ENCODE peak calls at places on chromosomes 4 and X, in four cellular contexts. G, J, S and A are unnamed samples.

GRCh38 chr4:186485621-186486062 is 69.7 kb downstream of the MTNR1A start:
- DNase-seq in J (no peak), S (peak; percentile 66), G (no peak), A (no peak)

GRCh38 chr4:165410214-165410613 is 31.4 kb downstream of the CPE start:
- DNase-seq in G (no peak), J (no peak), S (no peak), A (no peak)

GRCh38 chr4:41204400-41204978 is 9.9 kb downstream of the APBB2 start:
- DNase-seq in G (peak; percentile 47), J (peak; percentile 52), S (no peak), A (no peak)

GRCh38 chr4:13891544-13891939 is 264.0 kb upstream of the BOD1L1 start:
- DNase-seq in S (no peak), J (no peak), G (no peak), A (no peak)

GRCh38 chr4:145732895-145733880 is 53.2 kb downstream of the C4orf51 start:
- DNase-seq in J (peak; percentile 96), S (peak; percentile 98), G (peak; percentile 97), A (peak; percentile 78)

GRCh38 chr4:26235500-26235899 is 85.3 kb upstream of the RBPJ start:
- DNase-seq in G (peak; percentile 28), J (peak; percentile 33), S (peak; percentile 82), A (no peak)

GRCh38 chrX:152847281-152847680 is 16.4 kb downstream of the NSDHL start:
- DNase-seq in J (no peak), G (no peak), S (no peak), A (no peak)

GRCh38 chrX:108165349-108166111 is 74.0 kb downstream of the ATG4A start:
- DNase-seq in J (peak; percentile 32), G (no peak), S (no peak), A (no peak)

GRCh38 chr4:3355266-3355748 is 62.5 kb downstream of the RGS12 start:
- DNase-seq in S (no peak), J (no peak), G (no peak), A (no peak)

GRCh38 chrX:51804741-51805140 is 61.5 kb downstream of the GSPT2 start:
- DNase-seq in G (no peak), J (no peak), S (no peak), A (no peak)

GRCh38 chr4:147933316-147933715 is 201.4 kb downstream of the ARHGAP10 start:
- DNase-seq in G (no peak), S (no peak), J (no peak), A (no peak)

GRCh38 chrX:39133971-39134370 is 332.7 kb downstream of the MID1IP1 start:
- DNase-seq in S (no peak), G (no peak), J (peak; percentile 26), A (no peak)

GRCh38 chr4:91427171-91427570 is 876.6 kb upstream of the GRID2 start:
- DNase-seq in G (no peak), J (no peak), S (no peak), A (no peak)

GRCh38 chrX:84339507-84340364 is 151.7 kb upstream of the RPS6KA6 start:
- DNase-seq in J (no peak), G (no peak), S (no peak), A (no peak)

GRCh38 chrX:103792916-103793540 is 16.4 kb downstream of the PLP1 start:
- DNase-seq in S (no peak), G (no peak), J (no peak), A (no peak)

GRCh38 chr4:38387819-38388218 is 276.2 kb upstream of the KLF3 start:
- DNase-seq in J (no peak), S (no peak), G (no peak), A (no peak)

GRCh38 chr4:135050086-135050717 is 848.6 kb upstream of the PABPC4L start:
- DNase-seq in G (no peak), S (no peak), J (no peak), A (no peak)

GRCh38 chr4:169070071-169070894 is 60.2 kb upstream of the CBR4 start:
- DNase-seq in G (peak; percentile 67), S (peak; percentile 78), J (peak; percentile 72), A (no peak)

GRCh38 chrX:63764946-63765345 is 20.1 kb downstream of the ARHGEF9 start:
- DNase-seq in J (no peak), G (no peak), S (no peak), A (no peak)

GRCh38 chrX:11257290-11257689 is 35.9 kb upstream of the AMELX start:
- DNase-seq in S (no peak), J (no peak), G (no peak), A (no peak)

DNA sequence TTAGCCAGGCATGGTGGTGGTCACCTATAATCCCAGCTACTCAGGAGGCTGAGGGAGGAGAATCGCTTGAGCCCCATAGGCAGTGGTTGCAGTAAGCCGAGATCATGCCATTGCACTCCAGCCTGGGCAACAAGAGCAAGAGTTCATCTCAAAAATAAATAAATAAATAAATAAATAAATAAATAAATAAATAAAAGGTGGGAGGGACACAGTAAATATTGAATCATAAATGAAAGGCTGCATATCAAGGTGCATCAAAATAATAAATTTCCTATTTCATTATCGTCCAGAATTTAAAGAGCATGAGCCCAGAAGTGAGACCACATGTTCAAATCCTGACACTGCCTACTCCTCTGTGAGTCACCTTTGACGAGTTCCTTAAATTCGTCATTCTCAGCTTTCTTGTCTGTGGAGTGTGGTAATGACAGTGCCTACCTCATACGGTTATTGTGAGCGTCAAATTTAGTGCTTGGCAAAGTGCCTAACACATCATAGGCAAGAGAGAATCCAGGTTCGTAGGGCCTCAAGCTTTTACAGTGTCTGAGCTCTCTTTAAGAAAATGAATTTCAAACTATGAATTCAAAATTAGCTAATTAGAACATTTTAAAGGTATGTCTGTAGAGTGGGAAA is 49.9 kb downstream of the IL15 start:
- DNase-seq in J (no peak), S (no peak), G (no peak), A (no peak)
- H3K27ac ChIP-seq in J (no peak overlapping the region), S (no peak overlapping the region), G (no peak overlapping the region), A (no peak overlapping the region)

GRCh38 chrX:132481449-132481848 is 7.4 kb downstream of the MBNL3 start:
- DNase-seq in G (no peak), J (no peak), S (no peak), A (no peak)

GRCh38 chrX:132480581-132481203 is 8.1 kb downstream of the MBNL3 start:
- DNase-seq in S (no peak), G (peak; percentile 27), J (peak; percentile 49), A (peak; percentile 14)

GRCh38 chrX:132483523-132483922 is 5.3 kb downstream of the MBNL3 start:
- DNase-seq in J (no peak), G (no peak), S (no peak), A (no peak)

GRCh38 chrX:132483951-132484350 is 4.9 kb downstream of the MBNL3 start:
- DNase-seq in G (no peak), J (no peak), S (no peak), A (no peak)

GRCh38 chrX:132482632-132483031 is 6.2 kb downstream of the MBNL3 start:
- DNase-seq in J (no peak), S (no peak), G (no peak), A (no peak)
- H3K27ac ChIP-seq in J (no peak overlapping the region), S (no peak overlapping the region), G (no peak overlapping the region), A (no peak overlapping the region)

GRCh38 chr4:120263623-120264022 is 197.0 kb upstream of the MAD2L1 start:
- DNase-seq in S (no peak), J (no peak), G (no peak), A (no peak)
- H3K27ac ChIP-seq in S (no peak overlapping the region), J (no peak overlapping the region), G (no peak overlapping the region), A (no peak overlapping the region)

GRCh38 chr4:6926681-6927478 is 17.3 kb downstream of the TBC1D14 start:
- DNase-seq in G (no peak), J (peak; percentile 62), S (no peak), A (no peak)

GRCh38 chr4:6929735-6930464 is 20.3 kb downstream of the TBC1D14 start:
- DNase-seq in G (no peak), J (no peak), S (no peak), A (no peak)

GRCh38 chr4:6929339-6929734 is 19.7 kb downstream of the TBC1D14 start:
- DNase-seq in S (no peak), J (no peak), G (no peak), A (no peak)

GRCh38 chr4:6926081-6926480 is 16.5 kb downstream of the TBC1D14 start:
- DNase-seq in J (no peak), S (no peak), G (no peak), A (no peak)

DNA sequence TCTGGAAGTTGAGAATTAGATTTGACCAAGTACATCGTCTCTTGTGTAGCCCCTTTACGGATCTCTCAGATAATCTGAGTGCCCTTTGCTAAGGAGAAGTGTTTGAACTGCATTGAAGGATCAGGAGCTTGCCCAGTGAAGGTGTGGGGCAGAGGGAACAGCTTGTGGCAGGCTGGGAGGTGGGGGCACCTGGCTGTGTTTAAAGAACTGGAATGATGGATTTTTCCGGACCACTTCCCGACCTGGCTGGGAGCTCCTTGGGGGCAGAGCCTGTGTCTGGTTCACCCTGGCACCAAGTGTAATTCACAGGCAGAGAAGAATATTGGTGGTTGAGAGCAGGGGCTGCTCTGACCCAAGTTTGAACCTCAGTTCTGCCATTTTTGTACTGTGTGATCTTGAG is 18.4 kb downstream of the TBC1D14 start:
- DNase-seq in J (no peak), S (no peak), G (no peak), A (no peak)
- H3K27ac ChIP-seq in J (no peak overlapping the region), S (no peak overlapping the region), G (no peak overlapping the region), A (no peak overlapping the region)

DNA sequence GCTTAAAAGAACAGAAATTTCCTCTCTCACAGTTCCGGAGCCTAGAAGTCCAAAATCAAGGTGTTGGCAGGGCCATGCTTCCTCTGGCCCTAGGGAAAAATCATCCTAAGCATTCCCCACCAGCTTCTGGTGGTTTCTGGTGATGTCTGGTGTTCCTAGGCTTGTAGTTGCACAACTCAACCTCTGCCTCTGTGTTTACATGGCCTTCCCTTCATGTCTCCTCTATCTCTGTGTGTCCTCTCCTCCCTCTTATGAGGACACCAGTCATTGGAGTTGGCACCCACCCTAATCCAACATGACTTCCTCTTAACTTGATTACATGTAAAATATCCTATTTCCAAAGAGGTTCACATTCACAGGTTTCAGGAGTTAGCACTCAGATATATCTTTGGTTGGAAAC is 15.4 kb downstream of the LRP2BP start:
- DNase-seq in S (no peak), J (no peak), G (no peak), A (no peak)
- H3K27ac ChIP-seq in S (no peak overlapping the region), J (no peak overlapping the region), G (no peak overlapping the region), A (no peak overlapping the region)

GRCh38 chr4:155099231-155099630 is 109.2 kb upstream of the NPY2R start:
- DNase-seq in S (no peak), J (no peak), G (no peak), A (no peak)
- H3K27ac ChIP-seq in S (no peak overlapping the region), J (no peak overlapping the region), G (no peak overlapping the region), A (no peak overlapping the region)

GRCh38 chr4:19947349-19947748 is 304.4 kb upstream of the SLIT2 start:
- DNase-seq in S (no peak), J (no peak), G (no peak), A (no peak)

GRCh38 chr4:19945501-19945900 is 306.2 kb upstream of the SLIT2 start:
- DNase-seq in G (no peak), J (no peak), S (no peak), A (no peak)

GRCh38 chr4:19944251-19944650 is 307.5 kb upstream of the SLIT2 start:
- DNase-seq in G (no peak), S (no peak), J (no peak), A (no peak)

GRCh38 chr4:19944806-19945205 is 306.9 kb upstream of the SLIT2 start:
- DNase-seq in J (no peak), G (no peak), S (no peak), A (no peak)

DNA sequence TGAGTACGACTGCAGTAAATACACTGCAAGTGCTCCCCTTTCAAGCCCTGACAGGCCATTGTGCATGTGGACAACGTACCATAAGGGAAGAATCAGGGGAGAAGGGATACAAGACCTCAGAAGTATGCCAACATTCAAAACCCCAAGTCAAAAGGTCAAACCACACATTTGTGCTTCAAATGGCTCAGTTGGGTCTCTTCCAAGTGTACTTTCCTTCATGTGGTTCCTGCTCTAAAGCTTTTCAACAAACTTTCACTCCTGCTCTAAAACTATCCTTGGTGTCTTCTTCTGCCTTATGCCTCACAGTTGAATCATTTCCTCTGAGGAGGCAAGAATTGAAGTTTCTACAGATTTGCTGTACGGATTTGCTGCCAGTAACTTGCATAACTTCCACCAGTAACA is 305.7 kb upstream of the SLIT2 start:
- DNase-seq in S (no peak), J (no peak), G (no peak), A (no peak)
- H3K27ac ChIP-seq in S (no peak overlapping the region), J (no peak overlapping the region), G (no peak overlapping the region), A (no peak overlapping the region)